ENCODE peak calls at places on chromosomes 5 and 9, in five cellular contexts. P is GM13976, W is neural crest cell, L is progenitor cell of endocrine pancreas, N is RWPE1. O is an unnamed sample.

GRCh38 chr9:87422999-87423398 is 74.7 kb upstream of the DAPK1 start:
- DNase-seq in P (no peak), L (no peak), W (no peak), N (no peak), O (no peak)

GRCh38 chr9:15422355-15423327 is at the start of gene SNAPC3:
- DNase-seq in P (peak), N (peak), W (peak), L (peak), O (peak)

GRCh38 chr5:139392678-139393496 is 2.0 kb downstream of the PROB1 start:
- DNase-seq in N (peak), P (peak), L (peak), W (peak), O (peak)

GRCh38 chr5:155959082-155959481 is 367.9 kb upstream of the SGCD start:
- DNase-seq in N (no peak), W (no peak), L (no peak), P (no peak), O (no peak)

GRCh38 chr9:108047264-108047663 is 557.7 kb upstream of the KLF4 start:
- DNase-seq in W (no peak), L (no peak), P (no peak), N (no peak), O (no peak)

GRCh38 chr5:123367739-123368138 is 55.5 kb downstream of the CEP120 start:
- DNase-seq in L (no peak), W (no peak), N (peak), P (no peak), O (peak)

GRCh38 chr5:179233909-179234562 is 111.2 kb downstream of the ADAMTS2 start:
- DNase-seq in W (no peak), N (no peak), P (no peak), L (no peak), O (no peak)

GRCh38 chr9:96435345-96435744 is 14.6 kb upstream of the HABP4 start:
- DNase-seq in P (no peak), L (no peak), W (no peak), N (no peak), O (no peak)

GRCh38 chr5:128681764-128682664 is 144.0 kb upstream of the FBN2 start:
- DNase-seq in N (peak), P (no peak), W (no peak), L (no peak), O (peak)

GRCh38 chr9:4038182-4038723 is 261.6 kb downstream of the GLIS3 start:
- DNase-seq in N (no peak), W (no peak), P (no peak), L (no peak), O (no peak)

GRCh38 chr5:64301566-64301965 is 135.9 kb downstream of the RNF180 start:
- DNase-seq in W (no peak), L (no peak), P (no peak), N (no peak), O (no peak)

GRCh38 chr9:96293481-96293880 is 8.5 kb downstream of the HSD17B3 start:
- DNase-seq in W (no peak), N (no peak), L (no peak), P (no peak), O (no peak)

GRCh38 chr5:8254674-8255073 is 385.7 kb downstream of the MTRR start:
- DNase-seq in W (no peak), L (no peak), P (no peak), N (no peak), O (no peak)
- TF ChIP-seq CTCF in W (no peak), L (no peak), P (no peak), N (no peak), O (no peak)

GRCh38 chr9:95124582-95125359 is 192.7 kb downstream of the FANCC start:
- DNase-seq in N (no peak), W (no peak), L (no peak), P (no peak), O (no peak)
- TF ChIP-seq CTCF in N (no peak), W (peak), L (peak), P (peak), O (no peak)

DNA sequence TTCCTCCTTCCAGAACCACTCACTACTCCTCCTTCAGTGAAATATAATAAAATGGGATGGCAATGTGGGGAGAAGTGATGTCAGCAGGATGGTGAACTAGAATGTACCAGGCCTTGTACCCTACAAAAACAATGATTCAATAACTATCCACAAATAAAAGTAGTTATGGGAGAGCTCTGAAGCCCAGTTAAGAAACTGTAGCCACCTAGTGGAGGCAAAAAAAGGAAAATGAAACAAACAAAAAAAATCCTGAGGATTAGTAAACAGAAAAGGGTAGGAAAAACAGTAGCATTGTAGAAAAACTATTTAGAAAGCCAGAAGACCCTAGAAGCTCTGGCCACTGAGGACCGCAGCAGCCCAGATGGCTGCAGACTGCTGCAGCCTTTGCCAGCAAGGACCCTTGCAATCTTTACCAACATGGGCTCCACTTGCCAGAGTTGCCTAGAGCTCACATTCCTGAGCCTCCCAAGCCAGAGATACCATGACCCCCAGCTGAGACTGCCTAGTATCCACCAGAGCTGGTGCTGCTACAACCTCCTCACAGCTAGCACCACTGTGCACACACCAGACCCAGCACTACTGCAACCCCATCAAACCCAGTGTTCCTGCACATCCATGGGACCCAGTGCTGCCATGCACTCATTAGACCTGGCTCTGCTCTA is 259.7 kb upstream of the MSX2 start:
- DNase-seq in N (no peak), P (no peak), W (no peak), L (no peak), O (no peak)
- TF ChIP-seq CTCF in N (no peak), P (no peak), W (peak), L (no peak), O (no peak)

GRCh38 chr5:23405316-23406068 is 101.9 kb upstream of the PRDM9 start:
- DNase-seq in W (no peak), P (no peak), L (no peak), N (no peak), O (no peak)
- TF ChIP-seq CTCF in W (no peak), P (no peak), L (no peak), N (no peak), O (no peak)

GRCh38 chr9:134419684-134420076 is 93.4 kb downstream of the RXRA start:
- DNase-seq in N (no peak), L (no peak), P (no peak), W (no peak), O (no peak)
- TF ChIP-seq CTCF in N (no peak), L (peak), P (peak), W (peak), O (peak)

GRCh38 chr5:53120165-53120564 is 10.6 kb upstream of the MOCS2 start:
- DNase-seq in P (no peak), N (no peak), L (no peak), W (no peak), O (no peak)

GRCh38 chr5:53126514-53126913 is 17.0 kb upstream of the MOCS2 start:
- DNase-seq in P (no peak), L (no peak), W (no peak), N (peak), O (no peak)

GRCh38 chr5:53128481-53128880 is 18.9 kb upstream of the MOCS2 start:
- DNase-seq in L (no peak), W (no peak), N (no peak), P (no peak), O (no peak)

GRCh38 chr5:53127107-53127506 is 17.6 kb upstream of the MOCS2 start:
- DNase-seq in W (no peak), N (no peak), L (no peak), P (no peak), O (no peak)

DNA sequence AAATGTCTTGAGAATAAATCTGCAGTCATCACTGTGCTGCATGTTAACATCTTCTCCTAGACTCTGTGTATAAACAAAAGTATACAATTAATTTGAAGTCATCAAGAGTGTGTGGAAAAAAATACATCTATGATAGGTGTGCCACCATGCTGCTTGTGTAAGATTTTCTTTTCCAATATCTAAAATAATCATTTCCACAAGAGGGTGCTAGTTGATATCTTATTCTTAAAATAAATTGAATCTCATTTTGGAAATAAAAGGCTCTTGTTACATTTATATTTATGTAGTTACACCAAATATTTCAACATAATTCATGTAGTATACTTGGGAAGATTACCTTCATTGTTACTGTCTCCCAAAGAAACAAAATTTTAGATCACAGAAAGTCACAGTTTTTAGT is 14.1 kb upstream of the MOCS2 start:
- DNase-seq in N (peak), W (no peak), P (no peak), L (no peak), O (no peak)
- TF ChIP-seq CTCF in N (peak), W (peak), P (no peak), L (peak), O (no peak)

DNA sequence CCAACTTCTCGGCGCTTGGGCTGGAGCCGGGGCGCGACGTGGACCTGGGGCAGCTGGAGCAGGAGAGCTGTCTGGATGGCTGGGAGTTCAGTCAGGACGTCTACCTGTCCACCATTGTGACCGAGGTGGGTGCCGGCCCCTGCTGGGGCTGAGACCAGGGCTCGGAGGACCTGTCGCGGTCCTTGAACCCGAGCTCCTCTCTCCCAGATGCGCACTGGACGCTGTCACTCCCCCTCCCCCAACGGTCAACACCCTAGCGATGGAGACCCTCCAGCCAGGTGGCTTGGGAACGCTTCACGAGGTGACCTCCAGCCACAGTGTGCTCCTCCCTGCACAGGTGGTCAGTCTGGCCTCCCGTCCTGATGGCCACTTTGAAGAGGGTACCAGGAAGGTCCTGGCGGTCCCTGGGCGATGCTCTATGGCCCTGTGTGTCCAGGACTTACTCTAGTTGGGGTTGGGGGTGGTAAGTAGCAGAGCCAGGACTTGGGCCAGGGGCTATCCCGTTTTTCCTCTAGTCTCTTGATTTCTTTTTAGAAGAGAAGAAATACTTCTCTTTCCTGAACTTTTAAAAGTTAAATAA is 821 bp downstream of the SLC22A5 start:
- DNase-seq in L (no peak), P (no peak), N (no peak), W (no peak), O (no peak)
- TF ChIP-seq CTCF in L (no peak), P (no peak), N (no peak), W (no peak), O (no peak)